ENCODE peak calls at places on chromosomes 5 and 9, in nine cellular contexts. D is CD4-positive, alpha-beta memory T cell; B is mesenchymal stem cell; A is body of pancreas; X is iPS DF 6.9; Q is vagina; K is A673; N is naive thymus-derived CD4-positive, alpha-beta T cell; G is left ventricle myocardium inferior. O is an unnamed sample. For H3K36me3, the result is how much of the 10 kb centered on the place peaks cover.

GRCh38 chr9:135340143-135340655 is 139.4 kb upstream of the PPP1R26 start:
- DNase-seq in X (peak), D (no peak), Q (no peak), A (no peak), G (no peak), N (no peak), B (no peak), K (peak), O (no peak)

GRCh38 chr5:141903261-141903660 is 20.4 kb upstream of the DELE1 start:
- DNase-seq in K (no peak), A (no peak), Q (no peak), B (no peak), G (no peak), X (no peak), D (no peak), N (no peak), O (no peak)

GRCh38 chr5:175288048-175288621 is 155.8 kb downstream of the DRD1 start:
- DNase-seq in K (peak), A (no peak), D (no peak), B (no peak), Q (no peak), G (no peak), X (no peak), N (no peak), O (no peak)

GRCh38 chr9:2874001-2874750 is 30.3 kb upstream of the PUM3 start:
- DNase-seq in G (no peak), X (no peak), Q (no peak), K (no peak), A (no peak), D (no peak), B (peak), N (no peak), O (no peak)

GRCh38 chr5:180235077-180235476 is 26.1 kb upstream of the RASGEF1C start:
- DNase-seq in K (no peak), G (no peak), B (no peak), D (no peak), N (no peak), A (no peak), X (no peak), Q (no peak), O (no peak)

GRCh38 chr9:88536951-88537742 is 2.2 kb downstream of the NXNL2 start:
- DNase-seq in N (no peak), Q (no peak), X (no peak), B (no peak), G (no peak), K (no peak), D (no peak), A (no peak), O (no peak)

GRCh38 chr5:167488371-167488770 is 803.1 kb upstream of the WWC1 start:
- DNase-seq in K (no peak), Q (no peak), B (no peak), N (no peak), D (no peak), X (no peak), A (no peak), G (no peak), O (no peak)

GRCh38 chr5:135993248-135993893 is 35.4 kb upstream of the TGFBI start:
- DNase-seq in A (no peak), Q (no peak), D (no peak), G (no peak), K (no peak), X (no peak), B (no peak), N (no peak), O (no peak)

GRCh38 chr9:130268521-130269131 is 3.1 kb downstream of the HMCN2 start:
- DNase-seq in B (no peak), G (no peak), N (no peak), A (no peak), X (no peak), D (no peak), K (no peak), Q (peak), O (no peak)

GRCh38 chr9:85521331-85522197 is 220.2 kb downstream of the AGTPBP1 start:
- DNase-seq in A (no peak), B (no peak), K (peak), Q (no peak), N (no peak), X (no peak), G (peak), D (no peak), O (no peak)

GRCh38 chr5:139385061-139385889 is 2.2 kb upstream of the SLC23A1 start:
- DNase-seq in D (peak), K (no peak), N (peak), B (peak), Q (no peak), X (no peak), G (no peak), A (no peak), O (peak)

GRCh38 chr9:124812401-124813016 is 35.6 kb downstream of the OLFML2A start:
- DNase-seq in Q (no peak), N (no peak), A (no peak), D (no peak), X (no peak), G (peak), B (peak), K (peak), O (no peak)

GRCh38 chr5:17992296-17992695 is 358.0 kb downstream of the TAF11L14 start:
- DNase-seq in N (no peak), X (no peak), G (no peak), D (no peak), A (no peak), K (no peak), B (no peak), Q (no peak), O (no peak)

GRCh38 chr5:10460252-10460906 is 18.7 kb downstream of the ROPN1L start:
- DNase-seq in K (no peak), B (no peak), N (no peak), D (no peak), A (peak), G (peak), Q (no peak), X (no peak), O (peak)

GRCh38 chr9:98971168-98971914 is 27.6 kb downstream of the COL15A1 start:
- DNase-seq in X (no peak), Q (no peak), N (no peak), B (peak), K (peak), G (no peak), A (no peak), D (no peak), O (no peak)

GRCh38 chr5:128534729-128535128 is 3.3 kb downstream of the FBN2 start:
- DNase-seq in A (no peak), B (peak), D (no peak), G (no peak), X (no peak), N (no peak), K (peak), Q (no peak), O (no peak)

GRCh38 chr5:73447234-73448071 is 1.1 kb downstream of the FOXD1 start:
- DNase-seq in Q (no peak), G (no peak), B (peak), N (peak), A (no peak), K (peak), X (no peak), D (peak), O (no peak)

GRCh38 chr5:165079389-165079788 is 1574.0 kb downstream of the MAT2B start:
- DNase-seq in X (no peak), D (no peak), Q (no peak), G (no peak), B (no peak), N (no peak), K (no peak), A (no peak), O (no peak)

GRCh38 chr5:141772281-141772680 is 90.3 kb upstream of the ARAP3 start:
- DNase-seq in K (no peak), Q (no peak), X (no peak), B (no peak), A (no peak), N (no peak), D (no peak), G (no peak), O (no peak)

GRCh38 chr9:132647806-132648205 is 22.0 kb downstream of the DDX31 start:
- DNase-seq in X (no peak), K (no peak), D (no peak), B (no peak), G (no peak), N (no peak), A (no peak), Q (no peak), O (no peak)
- H3K36me3 ChIP-seq in X (under half), K (half or more), D (half or more), B (under half), G (half or more), N (half or more), A (under half), Q (under half), O (half or more)

GRCh38 chr9:92652461-92652860 is 17.5 kb downstream of the IPPK start:
- DNase-seq in G (no peak), X (no peak), A (no peak), K (no peak), N (no peak), B (no peak), Q (no peak), D (no peak), O (no peak)
- H3K36me3 ChIP-seq in G (under half), X (under half), A (under half), K (under half), N (half or more), B (half or more), Q (under half), D (under half), O (half or more)

GRCh38 chr9:136471802-136472487 is 10.9 kb downstream of the SEC16A start:
- DNase-seq in K (no peak), A (no peak), D (no peak), G (no peak), B (no peak), N (no peak), Q (no peak), X (no peak), O (no peak)

GRCh38 chr9:136473354-136473721 is 9.5 kb downstream of the SEC16A start:
- DNase-seq in Q (no peak), N (no peak), A (no peak), K (no peak), B (no peak), X (no peak), G (no peak), D (no peak), O (no peak)

GRCh38 chr9:136474974-136475865 is 7.6 kb downstream of the SEC16A start:
- DNase-seq in Q (no peak), X (no peak), A (no peak), N (no peak), D (no peak), G (no peak), K (no peak), B (no peak), O (no peak)

GRCh38 chr9:136472640-136473353 is 10.0 kb downstream of the SEC16A start:
- DNase-seq in Q (no peak), D (no peak), K (no peak), G (no peak), N (no peak), X (no peak), A (no peak), B (no peak), O (no peak)

GRCh38 chr9:136474021-136474640 is 8.7 kb downstream of the SEC16A start:
- DNase-seq in N (no peak), Q (no peak), B (no peak), G (no peak), A (no peak), X (no peak), K (no peak), D (no peak), O (no peak)
- H3K36me3 ChIP-seq in N (half or more), Q (under half), B (half or more), G (half or more), A (under half), X (half or more), K (half or more), D (half or more), O (half or more)

GRCh38 chr9:105054488-105054887 is 126.5 kb upstream of the ABCA1 start:
- DNase-seq in A (peak), Q (no peak), X (no peak), B (peak), K (no peak), G (no peak), N (no peak), D (no peak), O (no peak)

GRCh38 chr9:105053209-105053652 is 125.3 kb upstream of the ABCA1 start:
- DNase-seq in A (no peak), X (no peak), Q (no peak), B (peak), K (no peak), D (no peak), N (no peak), G (no peak), O (no peak)

GRCh38 chr9:105059260-105059659 is 131.3 kb upstream of the ABCA1 start:
- DNase-seq in D (no peak), X (no peak), N (no peak), B (no peak), K (no peak), A (no peak), Q (no peak), G (no peak), O (no peak)

GRCh38 chr9:105052346-105052745 is 124.4 kb upstream of the ABCA1 start:
- DNase-seq in Q (no peak), X (no peak), B (no peak), A (no peak), N (no peak), D (no peak), G (no peak), K (no peak), O (no peak)

DNA sequence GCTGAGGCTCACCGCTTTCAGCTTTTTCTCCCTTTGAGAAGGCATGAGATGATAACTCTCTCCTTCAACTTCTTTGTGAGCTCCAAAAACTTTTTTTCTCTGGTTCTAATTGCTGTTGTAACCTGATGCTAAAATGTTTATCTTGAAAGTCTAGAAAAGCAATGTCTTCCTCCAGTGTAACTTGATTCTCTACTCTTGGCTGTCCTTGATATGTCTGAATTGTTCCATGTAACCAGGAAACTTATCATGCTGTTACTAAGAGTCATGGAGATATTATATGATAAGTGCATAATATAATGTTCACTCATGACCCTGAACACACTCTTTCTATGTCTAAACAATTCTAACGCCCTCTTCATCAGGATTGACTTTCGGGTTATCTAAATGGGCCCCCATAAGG is 128.0 kb upstream of the ABCA1 start:
- DNase-seq in B (peak), X (no peak), N (no peak), D (no peak), K (no peak), A (no peak), G (no peak), Q (no peak), O (no peak)
- H3K36me3 ChIP-seq in B (under half), X (under half), N (under half), D (under half), K (under half), A (under half), G (under half), Q (under half), O (under half)

GRCh38 chr5:66186108-66186507 is 42.0 kb downstream of the SREK1 start:
- DNase-seq in N (no peak), G (no peak), A (no peak), D (no peak), K (no peak), B (no peak), X (no peak), Q (no peak), O (no peak)

GRCh38 chr5:66178799-66179198 is 34.7 kb downstream of the SREK1 start:
- DNase-seq in K (no peak), Q (no peak), B (no peak), A (no peak), D (no peak), N (no peak), X (no peak), G (no peak), O (no peak)

GRCh38 chr5:66179297-66180051 is 35.4 kb downstream of the SREK1 start:
- DNase-seq in N (no peak), Q (no peak), A (no peak), X (no peak), D (no peak), K (no peak), B (no peak), G (no peak), O (no peak)

DNA sequence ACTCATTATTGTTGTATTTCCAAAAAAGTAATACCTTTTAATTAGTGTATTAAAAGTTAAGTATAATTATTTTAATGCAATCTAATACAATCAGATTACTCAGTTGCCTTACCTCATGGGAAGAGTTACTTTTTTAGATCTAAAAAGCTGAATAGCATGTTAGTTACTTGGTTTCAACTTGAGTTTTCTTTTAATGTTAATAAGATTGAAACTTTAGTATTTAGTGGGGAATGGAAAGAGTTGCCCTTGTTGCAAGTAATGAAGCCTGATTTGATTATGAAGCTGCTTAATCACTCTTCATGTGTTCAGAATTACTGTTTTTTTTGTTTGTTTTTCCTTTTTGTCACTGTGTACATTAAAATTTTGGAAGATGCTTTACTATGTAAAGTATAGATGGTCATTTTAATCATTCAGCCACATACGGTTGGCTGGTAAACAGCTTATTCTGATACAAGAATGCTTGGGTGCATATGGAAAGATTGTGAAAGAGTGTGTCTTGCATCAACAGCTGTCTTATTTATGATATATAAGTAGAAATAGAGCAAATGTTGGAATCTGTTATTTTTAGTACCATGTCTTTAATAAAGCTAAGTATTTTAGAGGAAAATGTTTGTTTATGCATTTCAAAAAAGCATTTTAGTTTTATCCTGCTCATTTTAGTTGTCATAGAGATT is 36.3 kb downstream of the SREK1 start:
- DNase-seq in Q (no peak), D (no peak), X (no peak), B (no peak), K (no peak), G (no peak), N (no peak), A (no peak), O (no peak)
- H3K36me3 ChIP-seq in Q (under half), D (under half), X (under half), B (under half), K (half or more), G (half or more), N (half or more), A (under half), O (half or more)

GRCh38 chr9:6506571-6506970 is 93.6 kb downstream of the UHRF2 start:
- DNase-seq in X (no peak), K (no peak), Q (no peak), A (no peak), B (peak), G (no peak), N (no peak), D (no peak), O (no peak)

GRCh38 chr9:6502399-6502798 is 89.4 kb downstream of the UHRF2 start:
- DNase-seq in D (no peak), K (no peak), N (no peak), X (no peak), G (no peak), B (peak), Q (no peak), A (no peak), O (no peak)

GRCh38 chr9:6498982-6499381 is 86.0 kb downstream of the UHRF2 start:
- DNase-seq in G (no peak), X (no peak), B (peak), A (no peak), D (no peak), Q (no peak), N (no peak), K (no peak), O (no peak)

DNA sequence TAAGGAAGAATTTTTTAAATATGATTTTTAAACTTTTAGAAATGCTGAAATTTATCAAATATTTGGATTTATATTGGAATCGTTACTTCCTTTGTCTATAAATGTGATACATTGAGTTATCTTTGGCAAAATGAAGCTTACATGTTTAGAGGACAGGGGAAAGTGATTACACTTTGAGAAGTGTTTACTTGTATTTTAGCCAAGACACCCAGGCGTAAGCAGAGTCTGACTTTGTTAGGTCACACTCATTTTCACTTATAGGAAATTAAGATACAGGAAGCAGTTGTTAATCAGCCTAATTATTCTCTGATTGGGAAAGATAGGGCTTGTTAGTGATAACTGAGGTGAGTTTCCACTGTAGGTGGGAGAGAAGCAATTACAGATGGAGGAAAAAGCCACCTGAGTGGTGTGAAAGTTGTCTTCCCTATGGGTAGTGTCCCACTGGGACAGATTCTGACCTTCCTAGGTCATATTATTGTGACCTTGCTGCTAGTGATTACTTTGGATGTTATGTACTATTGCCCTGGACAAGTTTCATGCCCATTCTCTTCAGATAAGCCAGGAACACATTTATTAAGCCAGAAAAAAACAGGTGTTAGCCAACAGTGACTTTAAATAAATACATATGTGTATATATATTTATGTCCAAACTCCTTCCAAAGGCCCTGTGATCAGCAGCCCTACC is 88.7 kb downstream of the UHRF2 start:
- DNase-seq in N (no peak), A (no peak), D (no peak), G (no peak), Q (no peak), B (no peak), X (no peak), K (no peak), O (no peak)
- H3K36me3 ChIP-seq in N (half or more), A (under half), D (half or more), G (half or more), Q (under half), B (under half), X (under half), K (under half), O (half or more)

DNA sequence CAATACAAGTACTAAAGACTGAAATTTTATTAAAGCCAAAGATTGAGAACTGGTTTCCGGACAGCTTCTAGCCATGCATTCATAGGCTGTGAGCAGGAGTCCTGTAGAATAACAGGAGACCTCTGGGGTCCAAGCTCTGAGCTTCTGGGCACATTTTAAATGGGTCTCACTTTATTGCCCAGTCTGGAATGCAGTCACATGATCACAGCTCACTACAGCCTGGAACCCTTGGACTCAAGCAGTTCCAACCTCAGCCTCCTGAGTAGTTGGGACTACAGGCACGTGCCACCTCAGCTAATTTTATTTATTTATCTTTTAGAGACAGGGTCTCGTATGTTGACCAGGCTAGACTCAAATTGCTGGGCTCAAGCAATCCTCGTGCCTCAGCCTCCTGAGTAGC is 15.4 kb downstream of the CDKN2AIPNL start:
- DNase-seq in G (no peak), A (no peak), N (no peak), K (no peak), X (no peak), D (no peak), Q (no peak), B (no peak), O (no peak)
- H3K36me3 ChIP-seq in G (half or more), A (under half), N (half or more), K (under half), X (under half), D (under half), Q (under half), B (under half), O (half or more)

O was measured in stomach.